ENCODE peak calls at places on chromosomes 2 and 18, in six cellular contexts. X, H, V, B, M and J are unnamed samples.

GRCh38 chr18:53527365-53527764 is 697.1 kb downstream of the MBD2 start:
- DNase-seq in X (no peak), H (no peak), V (no peak), B (no peak), M (no peak), J (no peak)

GRCh38 chr18:31954349-31954748 is 11.4 kb upstream of the TRAPPC8 start:
- DNase-seq in X (peak), H (no peak), V (no peak), B (no peak), M (no peak), J (no peak)

GRCh38 chr2:160932960-160933359 is 227.3 kb upstream of the TANK start:
- DNase-seq in X (peak), H (no peak), V (no peak), B (no peak), M (no peak), J (peak)

GRCh38 chr2:16218161-16218560 is 277.8 kb downstream of the MYCN start:
- DNase-seq in X (no peak), H (no peak), V (no peak), B (no peak), M (no peak), J (no peak)

GRCh38 chr18:8688857-8689256 is 16.5 kb upstream of the MTCL1 start:
- DNase-seq in X (no peak), H (no peak), V (no peak), B (no peak), M (no peak), J (no peak)

GRCh38 chr18:44997139-44997538 is 316.5 kb downstream of the SETBP1 start:
- DNase-seq in X (no peak), H (no peak), V (no peak), B (no peak), M (no peak), J (no peak)

GRCh38 chr18:79019876-79020275 is 40.3 kb downstream of the SALL3 start:
- DNase-seq in X (no peak), H (no peak), V (no peak), B (no peak), M (no peak), J (no peak)

GRCh38 chr18:49072524-49072934 is 121.8 kb upstream of the SMAD7 start:
- DNase-seq in X (no peak), H (no peak), V (no peak), B (no peak), M (no peak), J (no peak)

GRCh38 chr2:127649684-127650040 is 3.7 kb downstream of the GPR17 start:
- DNase-seq in X (peak), H (peak), V (peak), B (peak), M (peak), J (peak)

GRCh38 chr18:58661423-58661822 is 9.8 kb upstream of the MALT1 start:
- DNase-seq in X (no peak), H (no peak), V (no peak), B (no peak), M (peak), J (no peak)

GRCh38 chr2:222837643-222838056 is 23.2 kb upstream of the ACSL3 start:
- DNase-seq in X (no peak), H (no peak), V (no peak), B (no peak), M (no peak), J (peak)

GRCh38 chr18:8615397-8616025 is 6.3 kb downstream of the RAB12 start:
- DNase-seq in X (peak), H (no peak), V (peak), B (peak), M (peak), J (peak)

GRCh38 chr2:98623657-98624056 is 15.3 kb downstream of the UNC50 start:
- DNase-seq in X (no peak), H (no peak), V (peak), B (no peak), M (no peak), J (no peak)

GRCh38 chr2:153939124-153939796 is 67.5 kb downstream of the GALNT13 start:
- DNase-seq in X (no peak), H (no peak), V (no peak), B (peak), M (no peak), J (peak)

GRCh38 chr2:45616663-45617411 is 5.8 kb upstream of the SRBD1 start:
- DNase-seq in X (no peak), H (no peak), V (no peak), B (no peak), M (peak), J (peak)

GRCh38 chr2:70686577-70687460 is 81.2 kb downstream of the ADD2 start:
- DNase-seq in X (no peak), H (no peak), V (no peak), B (peak), M (peak), J (no peak)

GRCh38 chr18:13641551-13642439 is 84.6 kb downstream of the FAM210A start:
- DNase-seq in X (no peak), H (no peak), V (no peak), B (no peak), M (no peak), J (no peak)

GRCh38 chr18:79523221-79523737 is 127.5 kb downstream of the NFATC1 start:
- DNase-seq in X (no peak), H (no peak), V (no peak), B (no peak), M (no peak), J (no peak)

GRCh38 chr2:68806511-68807109 is 64.6 kb downstream of the BMP10 start:
- DNase-seq in X (no peak), H (no peak), V (no peak), B (no peak), M (peak), J (no peak)

GRCh38 chr2:197130318-197130717 is 180.3 kb downstream of the ANKRD44 start:
- DNase-seq in X (no peak), H (no peak), V (no peak), B (no peak), M (no peak), J (no peak)

GRCh38 chr18:79405019-79405780 is 9.5 kb downstream of the NFATC1 start:
- DNase-seq in X (no peak), H (no peak), V (no peak), B (peak), M (no peak), J (no peak)

GRCh38 chr2:150142561-150142960 is 344.9 kb downstream of the RND3 start:
- DNase-seq in X (no peak), H (no peak), V (no peak), B (no peak), M (peak), J (no peak)

GRCh38 chr18:57698571-57699276 is 77.1 kb upstream of the NARS1 start:
- DNase-seq in X (no peak), H (no peak), V (no peak), B (no peak), M (peak), J (peak)

GRCh38 chr2:26687328-26687727 is 5.2 kb upstream of the KCNK3 start:
- DNase-seq in X (no peak), H (no peak), V (no peak), B (peak), M (no peak), J (no peak)

GRCh38 chr2:19878268-19879046 is 23.3 kb downstream of the TTC32 start:
- DNase-seq in X (no peak), H (no peak), V (no peak), B (no peak), M (no peak), J (no peak)

GRCh38 chr2:69305712-69306611 is 81.1 kb downstream of the GFPT1 start:
- DNase-seq in X (no peak), H (no peak), V (no peak), B (no peak), M (peak), J (no peak)

GRCh38 chr2:236743623-236744280 is 174.1 kb downstream of the ACKR3 start:
- DNase-seq in X (no peak), H (no peak), V (no peak), B (no peak), M (peak), J (no peak)

GRCh38 chr2:187853413-187853812 is 299.2 kb upstream of the TFPI start:
- DNase-seq in X (no peak), H (no peak), V (no peak), B (no peak), M (no peak), J (no peak)

GRCh38 chr2:38483773-38484501 is 106.9 kb upstream of the ATL2 start:
- DNase-seq in X (no peak), H (no peak), V (no peak), B (no peak), M (no peak), J (no peak)